ENCODE peak calls at places on chromosomes 11 and 22, in four cellular contexts. N is H54, G is activated T-helper 1 cell treated with Interleukin-2 at 50 U/mL for 16 hours, H is AG04450. B is an unnamed sample.

GRCh38 chr11:132251095-132251494 is 880.7 kb downstream of the NTM start:
- DNase-seq in N (no peak), G (no peak), H (no peak), B (no peak)

GRCh38 chr11:126459691-126460404 is 104.4 kb downstream of the ST3GAL4 start:
- DNase-seq in N (no peak), G (no peak), H (peak; percentile 84), B (no peak)

GRCh38 chr11:69880803-69881445 is 61.7 kb upstream of the FGF3 start:
- DNase-seq in N (no peak), G (no peak), H (no peak), B (no peak)

GRCh38 chr11:110123003-110123402 is 29.8 kb downstream of the ZC3H12C start:
- DNase-seq in N (no peak), G (no peak), H (no peak), B (no peak)

GRCh38 chr22:19446603-19447387 is 716 bp downstream of the C22orf39 start:
- DNase-seq in N (no peak), G (no peak), H (no peak), B (no peak)

GRCh38 chr11:83007477-83007876 is 64.2 kb downstream of the RAB30 start:
- DNase-seq in N (no peak), G (no peak), H (no peak), B (no peak)

GRCh38 chr11:26188559-26188958 is 143.4 kb upstream of the ANO3 start:
- DNase-seq in N (no peak), G (no peak), H (no peak), B (no peak)

GRCh38 chr22:45682069-45682468 is 10.4 kb downstream of the ATXN10 start:
- DNase-seq in N (no peak), G (no peak), H (no peak), B (no peak)

GRCh38 chr11:114152162-114152561 is 92.7 kb downstream of the ZBTB16 start:
- DNase-seq in N (no peak), G (no peak), H (no peak), B (no peak)

GRCh38 chr11:11731311-11732083 is 109.7 kb upstream of the GALNT18 start:
- DNase-seq in N (peak; percentile 52), G (no peak), H (peak; percentile 6), B (peak; percentile 11)

GRCh38 chr11:2383823-2384722 is 7.0 kb downstream of the CD81 start:
- DNase-seq in N (no peak), G (no peak), H (no peak), B (no peak)

GRCh38 chr11:64562723-64563351 is 28.2 kb upstream of the SLC22A12 start:
- DNase-seq in N (no peak), G (no peak), H (no peak), B (no peak)

GRCh38 chr11:11972942-11973341 is 35.5 kb downstream of the DKK3 start:
- DNase-seq in N (no peak), G (no peak), H (no peak), B (no peak)

GRCh38 chr22:24094966-24095365 is 83.9 kb downstream of the CABIN1 start:
- DNase-seq in N (no peak), G (no peak), H (no peak), B (no peak)

GRCh38 chr11:84164722-84165121 is 878.6 kb upstream of the CCDC90B start:
- DNase-seq in N (no peak), G (no peak), H (no peak), B (no peak)

GRCh38 chr22:17631076-17631565 is 2.6 kb upstream of the ATP6V1E1 start:
- DNase-seq in N (no peak), G (no peak), H (no peak), B (no peak)

GRCh38 chr11:70471254-70471653 is 72.9 kb downstream of the CTTN start:
- DNase-seq in N (peak; percentile 44), G (no peak), H (no peak), B (no peak)

GRCh38 chr22:26172389-26172990 is 3.2 kb downstream of the SEZ6L start:
- DNase-seq in N (peak; percentile 16), G (no peak), H (no peak), B (no peak)

GRCh38 chr22:17988800-17989513 is 35.4 kb downstream of the MICAL3 start:
- DNase-seq in N (no peak), G (no peak), H (no peak), B (no peak)

GRCh38 chr22:46043816-46044717 is 67.1 kb upstream of the WNT7B start:
- DNase-seq in N (no peak), G (no peak), H (no peak), B (no peak)

GRCh38 chr22:44248926-44249325 is 63.8 kb downstream of the SHISAL1 start:
- DNase-seq in N (no peak), G (no peak), H (no peak), B (no peak)

GRCh38 chr11:14357843-14358728 is 897 bp downstream of the RRAS2 start:
- DNase-seq in N (peak; percentile 54), G (peak; percentile 9), H (no peak), B (no peak)

GRCh38 chr11:2707736-2708135 is 7.9 kb upstream of the KCNQ1OT1 start:
- DNase-seq in N (no peak), G (no peak), H (no peak), B (no peak)

GRCh38 chr11:126637800-126638175 is 282.3 kb downstream of the ST3GAL4 start:
- DNase-seq in N (no peak), G (no peak), H (peak; percentile 81), B (no peak)